ENCODE peak calls at places on chromosomes 12 and 14, in four cellular contexts. H is WTC11, Z is K562, W is HepG2. S is an unnamed sample.
A peak's percentile ranks its signal among the peaks of the same experiment; 100 is the strongest.

GRCh38 chr12:114655934-114656697 is 27.9 kb downstream of the TBX3 start:
- DNase-seq in H (no peak), Z (no peak), W (peak; percentile 98), S (no peak)

GRCh38 chr12:113077859-113078256 is 21.3 kb downstream of the DTX1 start:
- DNase-seq in W (no peak), H (no peak), Z (no peak), S (no peak)

GRCh38 chr12:131808744-131809371 is 19.3 kb upstream of the MMP17 start:
- DNase-seq in W (no peak), Z (no peak), H (no peak), S (no peak)

GRCh38 chr12:113239288-113239771 is 18.1 kb downstream of the TPCN1 start:
- DNase-seq in H (no peak), W (no peak), Z (no peak), S (no peak)

GRCh38 chr12:56763753-56764657 is 881 bp downstream of the HSD17B6 start:
- DNase-seq in H (no peak), Z (no peak), W (no peak), S (no peak)

GRCh38 chr12:89064151-89064550 is 288.1 kb downstream of the DUSP6 start:
- DNase-seq in Z (no peak), H (no peak), W (no peak), S (no peak)

GRCh38 chr12:121792607-121793500 is 634 bp downstream of the RHOF start:
- DNase-seq in W (peak; percentile 62), H (no peak), Z (no peak), S (no peak)

GRCh38 chr14:71586131-71586893 is 345.9 kb upstream of the RGS6 start:
- DNase-seq in W (no peak), Z (no peak), H (no peak), S (peak; percentile 20)

GRCh38 chr14:23566782-23567185 is 807 bp downstream of the AP1G2 start:
- DNase-seq in W (no peak), H (no peak), Z (peak; percentile 21), S (peak; percentile 48)

GRCh38 chr14:21332950-21333349 is 50.9 kb downstream of the SUPT16H start:
- DNase-seq in Z (no peak), W (no peak), H (no peak), S (no peak)

DNA sequence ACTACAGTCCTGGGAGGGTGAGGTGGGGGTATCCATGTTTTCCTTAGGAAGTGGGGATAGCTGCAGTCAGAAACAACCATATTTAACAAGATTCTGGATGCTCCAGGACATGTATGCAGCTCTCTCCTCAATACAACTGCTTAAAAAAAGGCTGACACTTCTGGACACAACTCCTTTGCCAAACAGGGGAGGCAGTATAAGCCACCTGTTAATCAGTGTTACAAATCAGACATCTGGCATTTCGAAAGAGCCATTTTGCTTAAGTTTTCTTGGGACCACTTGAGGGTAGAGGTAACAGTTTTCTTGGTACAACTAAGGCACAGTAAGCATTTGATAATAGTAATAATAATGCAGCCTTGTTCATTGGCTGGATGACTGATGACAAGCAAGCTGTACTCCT is 47.1 kb downstream of the RPGRIP1 start:
- DNase-seq in H (no peak), Z (no peak), W (no peak), S (no peak)
- TF ChIP-seq CTCF in H (no peak), Z (peak; percentile 16), W (peak; percentile 8), S (no peak)

GRCh38 chr14:106211489-106211888 is 685.1 kb downstream of the TMEM121 start:
- DNase-seq in Z (no peak), W (no peak), H (no peak), S (no peak)

GRCh38 chr14:106209745-106210144 is 683.4 kb downstream of the TMEM121 start:
- DNase-seq in W (no peak), H (no peak), Z (no peak), S (no peak)

GRCh38 chr14:106207316-106207715 is 680.9 kb downstream of the TMEM121 start:
- DNase-seq in H (no peak), Z (no peak), W (peak; percentile 15), S (no peak)

GRCh38 chr14:106208794-106209193 is 682.4 kb downstream of the TMEM121 start:
- DNase-seq in W (no peak), H (no peak), Z (no peak), S (no peak)

DNA sequence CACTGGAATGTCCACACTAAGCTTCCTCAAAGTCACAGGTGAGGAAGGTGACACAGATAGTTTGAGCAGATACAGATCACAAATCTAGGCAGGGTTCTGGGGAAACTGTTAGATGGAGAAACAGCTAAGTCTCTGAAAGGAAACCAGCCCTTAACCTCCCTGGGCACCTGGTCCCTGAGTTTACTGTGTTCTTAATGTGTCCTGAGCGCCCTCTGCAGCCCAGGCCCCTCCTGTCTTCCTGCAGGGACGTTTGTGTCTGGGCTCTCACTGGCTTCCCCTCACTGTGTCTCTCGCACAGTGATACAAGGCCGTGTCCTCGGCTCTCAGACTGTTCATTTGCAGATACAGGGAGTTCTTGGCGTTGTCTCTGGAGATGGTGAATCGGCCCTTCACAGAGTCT is 684.3 kb downstream of the TMEM121 start:
- DNase-seq in Z (no peak), W (no peak), H (no peak), S (no peak)
- TF ChIP-seq FOXJ3 in Z (no peak), W (no peak), H (no peak), S (no peak)

GRCh38 chr12:94616217-94616729 is 34.1 kb downstream of the TMCC3 start:
- DNase-seq in Z (peak; percentile 59), H (no peak), W (no peak), S (no peak)
- TF ChIP-seq CTCF in Z (peak; percentile 36), H (no peak), W (peak; percentile 10), S (no peak)

GRCh38 chr12:111791507-111791906 is 24.8 kb downstream of the ALDH2 start:
- DNase-seq in Z (no peak), W (no peak), H (no peak), S (no peak)
- TF ChIP-seq FOXJ3 in Z (no peak), W (no peak), H (no peak), S (no peak)

S was measured in SK-N-SH.